ENCODE peak calls at places on chromosomes 13 and 19, in nine cellular contexts. I is AG09319, Z is tibial nerve, C is pancreas, S is cardiac fibroblast, K is breast epithelium, H is endothelial cell, F is tibial artery, T is B cell. L is an unnamed sample.

GRCh38 chr13:100533588-100534041 is 55.0 kb downstream of the GGACT start:
- DNase-seq in I (no peak), Z (no peak), C (peak; percentile 79), S (no peak), K (peak; percentile 61), H (no peak), F (no peak), T (no peak), L (no peak)

GRCh38 chr19:17767559-17767958 is 16.3 kb downstream of the FCHO1 start:
- DNase-seq in I (no peak), Z (no peak), C (no peak), S (no peak), K (no peak), H (no peak), F (no peak), T (no peak), L (no peak)

GRCh38 chr13:32391101-32391620 is 36.8 kb downstream of the N4BP2L1 start:
- DNase-seq in I (no peak), Z (no peak), C (no peak), S (no peak), K (no peak), H (no peak), F (no peak), T (no peak), L (no peak)

GRCh38 chr13:111283457-111283856 is 37.0 kb upstream of the TEX29 start:
- DNase-seq in I (no peak), Z (no peak), C (no peak), S (no peak), K (no peak), H (no peak), F (no peak), T (no peak), L (no peak)

GRCh38 chr13:30346789-30347167 is 39.4 kb upstream of the KATNAL1 start:
- DNase-seq in I (no peak), Z (no peak), C (no peak), S (no peak), K (no peak), H (no peak), F (no peak), T (no peak), L (no peak)

GRCh38 chr19:1244693-1245451 is 3.3 kb downstream of the ATP5F1D start:
- DNase-seq in I (no peak), Z (no peak), C (peak; percentile 89), S (no peak), K (no peak), H (no peak), F (no peak), T (no peak), L (no peak)

GRCh38 chr19:8149261-8150094 is at the start of gene FBN3:
- DNase-seq in I (no peak), Z (no peak), C (peak; percentile 28), S (no peak), K (no peak), H (peak; percentile 19), F (no peak), T (peak; percentile 66), L (peak; percentile 45)

GRCh38 chr13:114027826-114028225 is 54.0 kb upstream of the C13orf46 start:
- DNase-seq in I (no peak), Z (no peak), C (no peak), S (no peak), K (no peak), H (no peak), F (no peak), T (no peak), L (no peak)

GRCh38 chr19:29675650-29676186 is 10.5 kb downstream of the PLEKHF1 start:
- DNase-seq in I (no peak), Z (no peak), C (no peak), S (no peak), K (no peak), H (no peak), F (no peak), T (no peak), L (no peak)

GRCh38 chr19:33438016-33438671 is 64.6 kb downstream of the CEBPG start:
- DNase-seq in I (no peak), Z (no peak), C (no peak), S (no peak), K (peak; percentile 22), H (peak; percentile 31), F (no peak), T (no peak), L (no peak)

GRCh38 chr19:2544576-2545415 is 68.9 kb downstream of the GADD45B start:
- DNase-seq in I (no peak), Z (no peak), C (no peak), S (no peak), K (no peak), H (no peak), F (no peak), T (no peak), L (no peak)

GRCh38 chr19:57830071-57830602 is at the start of gene ZNF587B:
- DNase-seq in I (no peak), Z (peak; percentile 35), C (peak; percentile 65), S (peak; percentile 89), K (peak; percentile 64), H (peak; percentile 84), F (peak; percentile 53), T (no peak), L (peak; percentile 87)

GRCh38 chr19:42199440-42200115 is 17.9 kb downstream of the DEDD2 start:
- DNase-seq in I (no peak), Z (no peak), C (no peak), S (no peak), K (no peak), H (no peak), F (peak; percentile 55), T (peak; percentile 63), L (no peak)

GRCh38 chr13:44107357-44108121 is 227.8 kb downstream of the LACC1 start:
- DNase-seq in I (no peak), Z (no peak), C (no peak), S (no peak), K (no peak), H (no peak), F (no peak), T (no peak), L (no peak)

GRCh38 chr13:33277946-33278345 is 7.6 kb downstream of the STARD13 start:
- DNase-seq in I (no peak), Z (peak; percentile 71), C (no peak), S (peak; percentile 42), K (no peak), H (no peak), F (peak; percentile 41), T (no peak), L (no peak)

GRCh38 chr19:11291415-11291814 is 4.5 kb upstream of the TSPAN16 start:
- DNase-seq in I (no peak), Z (no peak), C (no peak), S (no peak), K (no peak), H (no peak), F (no peak), T (no peak), L (no peak)

GRCh38 chr19:11288349-11288748 is 7.6 kb upstream of the TSPAN16 start:
- DNase-seq in I (no peak), Z (no peak), C (no peak), S (peak; percentile 57), K (no peak), H (no peak), F (no peak), T (no peak), L (no peak)

GRCh38 chr19:11284535-11284934 is 11.4 kb upstream of the TSPAN16 start:
- DNase-seq in I (no peak), Z (no peak), C (no peak), S (no peak), K (no peak), H (no peak), F (no peak), T (no peak), L (no peak)

GRCh38 chr19:11281336-11282049 is 14.5 kb upstream of the TSPAN16 start:
- DNase-seq in I (no peak), Z (no peak), C (no peak), S (no peak), K (no peak), H (no peak), F (no peak), T (no peak), L (no peak)

DNA sequence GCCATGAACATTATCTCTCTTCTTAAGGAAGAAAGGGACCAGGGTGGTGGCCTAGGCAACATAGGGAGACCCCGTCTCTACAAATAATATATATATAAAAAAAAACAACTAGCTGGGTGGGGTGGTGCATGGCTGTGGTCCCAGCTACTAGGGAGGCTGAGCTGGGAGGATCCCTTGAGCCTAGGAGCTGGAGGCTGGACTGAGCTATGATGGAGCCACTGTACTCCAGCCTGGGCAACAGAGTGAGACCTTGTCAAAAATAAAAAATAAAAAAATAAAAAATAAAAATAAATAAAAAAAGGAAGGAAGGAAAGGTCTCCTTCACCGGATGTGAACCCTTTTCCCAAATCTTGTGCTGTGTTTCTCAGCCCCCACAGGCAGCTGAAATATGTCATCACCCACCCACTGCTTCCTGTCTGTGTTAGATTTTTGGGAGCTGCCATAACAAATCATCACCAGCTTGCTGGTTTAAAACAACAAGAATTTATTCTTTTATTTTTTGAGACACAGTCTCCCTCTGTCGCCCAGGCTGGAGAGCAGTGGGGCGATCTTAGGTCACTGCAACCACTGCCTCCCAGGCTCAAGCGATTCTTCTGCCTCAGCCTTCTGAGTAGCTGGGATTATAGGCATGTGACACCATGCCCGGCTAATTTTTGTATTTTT is 9.5 kb upstream of the TSPAN16 start:
- DNase-seq in I (peak; percentile 11), Z (no peak), C (no peak), S (peak; percentile 74), K (no peak), H (no peak), F (peak; percentile 22), T (no peak), L (no peak)
- TF ChIP-seq CTCF in I (peak; percentile 17), Z (peak; percentile 27), C (no peak), S (peak; percentile 39), K (no peak), H (no peak), F (no peak), T (no peak), L (no peak)

GRCh38 chr13:25420161-25420560 is 48.4 kb downstream of the ATP8A2 start:
- DNase-seq in I (no peak), Z (no peak), C (no peak), S (no peak), K (no peak), H (no peak), F (no peak), T (no peak), L (no peak)
- TF ChIP-seq CTCF in I (no peak), Z (no peak), C (no peak), S (no peak), K (no peak), H (no peak), F (no peak), T (no peak), L (no peak)

DNA sequence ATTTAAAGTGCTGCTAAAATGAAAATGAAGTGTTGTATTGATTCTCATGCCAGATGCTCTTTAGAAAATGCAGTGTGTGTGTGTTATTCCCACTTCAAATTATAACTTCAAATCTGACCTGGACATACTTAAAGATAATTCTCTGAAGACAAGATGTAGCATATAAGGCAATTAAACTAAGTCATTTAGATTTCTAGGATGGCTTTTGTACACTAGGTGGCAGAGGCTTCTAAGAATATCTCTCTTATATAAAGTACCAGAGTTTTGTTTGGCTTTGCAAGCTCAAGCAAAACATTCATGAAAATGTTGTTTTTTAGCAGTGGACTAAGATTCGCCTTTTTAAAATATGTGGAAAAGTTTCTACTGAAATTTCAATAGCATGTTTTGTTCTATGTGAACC is 407.2 kb downstream of the GPC5 start:
- DNase-seq in I (no peak), Z (no peak), C (no peak), S (no peak), K (no peak), H (no peak), F (no peak), T (no peak), L (no peak)
- TF ChIP-seq CTCF in I (no peak), Z (no peak), C (no peak), S (no peak), K (no peak), H (no peak), F (no peak), T (no peak), L (no peak)

GRCh38 chr13:112999414-113000177 is 30.6 kb downstream of the MCF2L start:
- DNase-seq in I (no peak), Z (no peak), C (no peak), S (no peak), K (no peak), H (no peak), F (no peak), T (no peak), L (no peak)
- TF ChIP-seq CTCF in I (no peak), Z (no peak), C (no peak), S (no peak), K (no peak), H (no peak), F (no peak), T (no peak), L (no peak)